ENCODE peak calls at places on chromosomes 1 and 21, in five cellular contexts. S is HCT116, X is SK-N-SH, N is GM12878, U is HepG2. V is an unnamed sample.

GRCh38 chr21:43203523-43204080 is 34.8 kb downstream of the CRYAA start:
- DNase-seq in S (no peak), N (no peak), U (no peak), X (no peak), V (no peak)

GRCh38 chr1:206655471-206655882 is 20.1 kb downstream of the DYRK3 start:
- DNase-seq in N (no peak), S (no peak), X (peak), U (no peak), V (no peak)

GRCh38 chr1:59666106-59666505 is 148.6 kb upstream of the HOOK1 start:
- DNase-seq in X (no peak), S (no peak), U (no peak), N (no peak), V (no peak)

GRCh38 chr1:152189657-152190442 is 30.8 kb upstream of the RPTN start:
- DNase-seq in S (peak), X (peak), N (no peak), U (peak), V (peak)

GRCh38 chr1:114581335-114582287 is at the start of gene BCAS2:
- DNase-seq in U (peak), X (peak), N (peak), S (peak), V (peak)

GRCh38 chr1:56845343-56845742 is 9.3 kb upstream of the C8A start:
- DNase-seq in S (no peak), U (no peak), X (no peak), N (no peak), V (no peak)

GRCh38 chr21:33293811-33294216 is 27.6 kb downstream of the IL10RB start:
- DNase-seq in S (no peak), X (no peak), N (no peak), U (no peak), V (no peak)

GRCh38 chr1:51218570-51218969 is 17.5 kb upstream of the RNF11 start:
- DNase-seq in S (no peak), U (no peak), X (no peak), N (no peak), V (no peak)

GRCh38 chr1:182217967-182218366 is 156.5 kb upstream of the ZNF648 start:
- DNase-seq in X (no peak), N (no peak), U (no peak), S (peak), V (peak)

GRCh38 chr1:172497230-172497629 is 35.7 kb upstream of the SUCO start:
- DNase-seq in U (peak), X (peak), N (no peak), S (no peak), V (peak)

GRCh38 chr1:32676945-32677344 is 25.6 kb downstream of the SYNC start:
- DNase-seq in N (no peak), X (no peak), S (no peak), U (no peak), V (no peak)

GRCh38 chr1:84412316-84412942 is 14.1 kb downstream of the DNASE2B start:
- DNase-seq in U (no peak), N (no peak), S (no peak), X (no peak), V (no peak)

GRCh38 chr1:219837274-219837993 is 90.9 kb downstream of the SLC30A10 start:
- DNase-seq in X (peak), S (peak), U (peak), N (no peak), V (peak)

GRCh38 chr1:98870959-98871903 is 133.4 kb downstream of the PLPPR5 start:
- DNase-seq in X (peak), U (no peak), N (peak), S (no peak), V (no peak)

GRCh38 chr1:26289158-26290059 is 9.5 kb downstream of the SH3BGRL3 start:
- DNase-seq in U (no peak), X (no peak), N (no peak), S (no peak), V (no peak)

GRCh38 chr21:41488080-41488479 is 19.9 kb downstream of the TMPRSS2 start:
- DNase-seq in X (no peak), S (no peak), N (no peak), U (no peak), V (no peak)

GRCh38 chr1:75838099-75838498 is 41.4 kb downstream of the MSH4 start:
- DNase-seq in U (no peak), N (no peak), X (no peak), S (no peak), V (no peak)

DNA sequence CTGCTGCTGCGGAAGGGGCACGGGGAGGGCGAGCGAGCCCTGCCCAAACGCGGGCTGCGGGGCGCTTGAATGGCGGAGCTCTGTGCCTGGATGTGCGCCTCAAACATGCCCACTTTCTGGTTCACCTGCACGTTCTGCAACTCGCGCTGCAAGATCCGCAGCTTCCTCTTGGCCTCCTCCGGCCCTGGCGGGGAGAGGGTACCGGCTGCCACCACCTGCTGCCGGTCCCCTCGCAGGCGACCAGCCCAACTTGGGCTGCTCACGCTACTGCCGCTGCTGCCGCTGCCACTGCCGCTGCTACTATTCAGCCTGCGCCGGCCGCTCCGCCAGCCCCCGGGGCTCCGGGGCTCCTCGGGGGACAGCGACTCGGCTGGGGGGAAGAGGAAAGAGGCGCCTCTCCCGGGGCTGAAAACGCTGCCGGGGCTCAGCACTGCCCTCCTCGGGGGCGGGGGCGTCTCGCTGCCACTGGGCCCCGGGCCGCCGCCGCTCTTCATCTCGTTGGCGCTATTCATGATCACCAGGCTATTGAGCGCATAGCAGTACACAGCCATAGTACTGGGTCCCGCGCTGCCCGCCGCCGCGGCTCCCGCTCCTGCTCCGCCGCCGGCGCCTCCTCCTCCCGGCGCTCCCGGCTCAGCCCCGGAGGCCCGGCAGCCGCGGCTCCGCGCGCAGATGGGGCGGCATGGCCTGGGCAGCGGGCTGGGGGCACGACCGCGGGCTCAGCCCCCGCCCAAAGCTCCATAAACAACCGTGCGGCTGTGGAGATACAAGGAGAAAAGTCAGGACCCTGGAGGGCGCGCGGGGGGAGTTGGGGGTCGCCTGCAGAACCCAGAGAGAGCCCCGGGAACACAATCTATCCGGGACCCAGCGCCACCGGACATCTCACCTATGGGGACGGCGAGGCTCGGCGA is 1.9 kb downstream of the ITPKB start:
- DNase-seq in N (no peak), U (no peak), X (peak), S (no peak), V (no peak)
- TF ChIP-seq JUND in N (no peak), U (no peak), X (no peak), S (no peak), V (no peak)

GRCh38 chr1:164754088-164754600 is 195.2 kb downstream of the PBX1 start:
- DNase-seq in S (no peak), N (no peak), U (no peak), X (no peak), V (no peak)

GRCh38 chr1:164743991-164744390 is 185.0 kb downstream of the PBX1 start:
- DNase-seq in N (no peak), S (no peak), X (no peak), U (no peak), V (no peak)

GRCh38 chr1:164753521-164754077 is 194.6 kb downstream of the PBX1 start:
- DNase-seq in N (no peak), S (no peak), X (no peak), U (no peak), V (no peak)

GRCh38 chr1:164746677-164747076 is 187.7 kb downstream of the PBX1 start:
- DNase-seq in U (no peak), S (no peak), X (no peak), N (no peak), V (no peak)

GRCh38 chr1:164748253-164748899 is 189.4 kb downstream of the PBX1 start:
- DNase-seq in X (no peak), S (peak), N (no peak), U (peak), V (no peak)
- TF ChIP-seq JUND in X (peak), S (peak), N (no peak), U (no peak), V (no peak)

GRCh38 chr21:44924611-44925010 is 3.9 kb upstream of the ITGB2 start:
- DNase-seq in N (no peak), S (no peak), U (no peak), X (no peak), V (no peak)

GRCh38 chr21:44925027-44925755 is 4.5 kb upstream of the ITGB2 start:
- DNase-seq in S (no peak), U (no peak), N (no peak), X (no peak), V (no peak)

GRCh38 chr21:44927587-44928461 is 7.1 kb upstream of the ITGB2 start:
- DNase-seq in U (peak), X (no peak), N (peak), S (no peak), V (peak)

GRCh38 chr21:44927259-44927586 is 6.5 kb upstream of the ITGB2 start:
- DNase-seq in X (no peak), N (no peak), S (no peak), U (no peak), V (no peak)

GRCh38 chr21:44926364-44927101 is 5.8 kb upstream of the ITGB2 start:
- DNase-seq in X (no peak), S (no peak), U (no peak), N (no peak), V (no peak)
- TF ChIP-seq JUND in X (no peak), S (no peak), U (no peak), N (no peak), V (no peak)

GRCh38 chr1:8392522-8392921 is 74.6 kb downstream of the SLC45A1 start:
- DNase-seq in U (no peak), S (no peak), X (peak), N (no peak), V (no peak)
- TF ChIP-seq JUND in U (no peak), S (no peak), X (no peak), N (no peak), V (no peak)

GRCh38 chr1:227560814-227561213 is 2.5 kb upstream of the ZNF678 start:
- DNase-seq in S (no peak), X (no peak), N (no peak), U (no peak), V (no peak)
- TF ChIP-seq JUND in S (no peak), X (no peak), N (no peak), U (no peak), V (no peak)

GRCh38 chr1:37662031-37662755 is 27.5 kb upstream of the RSPO1 start:
- DNase-seq in N (no peak), X (no peak), U (no peak), S (no peak), V (no peak)

GRCh38 chr1:37663426-37664000 is 28.8 kb upstream of the CDCA8 start:
- DNase-seq in X (no peak), U (no peak), S (no peak), N (no peak), V (no peak)

GRCh38 chr1:37660646-37661045 is 26.0 kb upstream of the RSPO1 start:
- DNase-seq in S (no peak), N (no peak), U (no peak), X (peak), V (no peak)

GRCh38 chr1:37658486-37658885 is 23.8 kb upstream of the RSPO1 start:
- DNase-seq in U (no peak), S (no peak), N (no peak), X (no peak), V (no peak)

GRCh38 chr1:37661401-37661800 is 26.7 kb upstream of the RSPO1 start:
- DNase-seq in X (no peak), U (no peak), S (no peak), N (no peak), V (peak)
- TF ChIP-seq JUND in X (no peak), U (no peak), S (no peak), N (no peak), V (no peak)

GRCh38 chr1:55038974-55039341 is 390 bp upstream of the PCSK9 start:
- DNase-seq in X (no peak), S (no peak), U (no peak), N (no peak), V (no peak)

GRCh38 chr1:55041613-55042012 is 2.3 kb downstream of the PCSK9 start:
- DNase-seq in N (no peak), U (no peak), S (no peak), X (no peak), V (no peak)

GRCh38 chr1:55040953-55041494 is 1.7 kb downstream of the PCSK9 start:
- DNase-seq in N (no peak), S (no peak), U (no peak), X (no peak), V (no peak)

GRCh38 chr1:55039342-55040082 is at the start of gene PCSK9:
- DNase-seq in N (no peak), U (peak), S (peak), X (peak), V (no peak)

DNA sequence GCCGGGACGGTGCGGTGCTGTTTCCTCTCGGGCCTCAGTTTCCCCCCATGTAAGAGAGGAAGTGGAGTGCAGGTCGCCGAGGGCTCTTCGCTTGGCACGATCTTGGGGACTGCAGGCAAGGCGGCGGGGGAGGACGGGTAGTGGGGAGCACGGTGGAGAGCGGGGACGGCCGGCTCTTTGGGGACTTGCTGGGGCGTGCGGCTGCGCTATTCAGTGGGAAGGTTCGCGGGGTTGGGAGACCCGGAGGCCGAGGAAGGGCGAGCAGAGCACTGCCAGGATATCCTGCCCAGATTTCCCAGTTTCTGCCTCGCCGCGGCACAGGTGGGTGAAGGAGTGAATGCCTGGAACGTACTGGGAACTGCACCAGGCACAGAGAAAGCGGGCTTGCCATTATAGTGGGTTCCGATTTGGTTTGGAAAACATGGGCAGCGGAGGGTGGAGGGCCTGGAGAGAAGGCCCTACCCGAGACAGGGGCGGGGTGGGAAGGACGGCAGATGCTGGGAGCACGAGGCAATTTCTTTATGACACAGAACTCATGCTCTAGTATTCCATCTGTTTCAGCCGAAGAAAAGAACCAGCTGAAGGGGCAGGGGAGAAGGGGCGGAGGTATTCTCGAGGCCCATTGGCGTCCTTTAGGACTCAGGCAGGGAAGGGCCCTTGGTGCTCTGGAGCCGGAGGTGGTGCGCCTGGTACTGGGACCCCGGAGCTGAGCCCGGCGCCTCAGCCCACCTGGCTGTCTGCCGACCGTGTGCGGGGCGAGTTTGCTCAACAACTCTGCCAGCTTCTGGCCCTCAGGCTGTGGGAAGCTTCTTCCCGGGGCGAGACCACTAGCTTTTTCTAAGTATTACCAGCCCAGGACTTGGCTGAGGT is 970 bp downstream of the PCSK9 start:
- DNase-seq in N (no peak), X (peak), U (no peak), S (no peak), V (no peak)
- TF ChIP-seq JUND in N (no peak), X (no peak), U (no peak), S (no peak), V (no peak)

GRCh38 chr1:118217073-118217620 is 32.1 kb upstream of the SPAG17 start:
- DNase-seq in X (no peak), U (no peak), N (no peak), S (no peak), V (no peak)
- TF ChIP-seq JUND in X (no peak), U (no peak), N (no peak), S (no peak), V (no peak)

DNA sequence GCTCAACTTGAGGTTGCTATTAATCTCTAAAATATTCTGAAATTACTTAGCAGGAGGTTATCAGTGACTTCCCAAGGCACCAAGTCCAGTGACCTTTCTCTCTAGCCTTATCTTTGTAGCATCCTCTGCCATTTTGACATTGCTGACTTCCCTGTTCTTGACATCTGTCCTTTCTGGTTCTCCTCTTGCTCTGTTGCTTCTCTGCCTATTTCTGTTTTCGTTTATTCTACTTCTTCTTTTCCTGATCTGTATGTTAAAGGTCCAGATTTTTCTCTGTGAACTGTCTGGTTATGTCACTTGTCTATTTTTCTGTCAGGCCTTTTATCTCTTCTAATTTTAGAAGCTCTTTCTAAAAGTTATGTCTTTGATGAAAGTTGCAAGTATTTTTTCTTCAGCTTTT is 178.8 kb downstream of the VPS13D start:
- DNase-seq in S (no peak), X (no peak), U (no peak), N (no peak), V (no peak)
- TF ChIP-seq JUND in S (no peak), X (no peak), U (no peak), N (no peak), V (no peak)

DNA sequence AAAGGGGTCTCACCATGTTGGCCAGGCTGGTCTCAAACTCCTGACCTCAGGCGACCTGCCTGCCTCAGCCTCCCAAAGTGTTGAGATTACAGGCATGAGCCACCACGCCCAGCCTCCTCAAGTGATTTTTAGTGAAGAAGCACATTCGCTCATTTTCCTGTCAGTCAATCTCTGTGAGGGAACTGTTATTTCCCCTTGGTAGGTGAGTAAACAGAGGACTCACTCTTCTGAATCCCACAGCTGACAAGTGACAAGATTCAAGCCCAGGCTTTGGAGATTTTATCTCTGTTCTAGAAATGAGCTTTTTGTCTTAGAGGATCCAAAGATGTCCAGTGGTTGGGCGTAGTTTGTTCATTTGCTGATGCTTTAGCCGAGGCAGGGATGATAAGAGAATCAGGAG is 43.9 kb upstream of the TACSTD2 start:
- DNase-seq in U (no peak), X (no peak), N (no peak), S (no peak), V (peak)
- TF ChIP-seq JUND in U (no peak), X (no peak), N (no peak), S (no peak), V (no peak)